ENCODE peak calls at places on chromosomes 3 and 15, in six cellular contexts. One of them, this sample, is unnamed.
A peak's percentile ranks its signal among the peaks of the same experiment; 100 is the strongest.

GRCh38 chr15:31216210-31216911 is 110.3 kb upstream of the KLF13 start:
- DNase-seq in NCI-H748 treated with DMSO at 0.1 percent for 48 hours: peak; percentile 37
- DNase-seq in RWPE1: peak; percentile 83
- DNase-seq in T1000: no peak
- DNase-seq in heart right ventricle: peak; percentile 90
- DNase-seq in foreskin fibroblast: peak; percentile 57
- DNase-seq in this sample: peak; percentile 52

GRCh38 chr15:27235689-27236088 is 264.7 kb downstream of the GABRG3 start:
- DNase-seq in NCI-H748 treated with DMSO at 0.1 percent for 48 hours: no peak
- DNase-seq in foreskin fibroblast: peak; percentile 7
- DNase-seq in RWPE1: no peak
- DNase-seq in T1000: no peak
- DNase-seq in heart right ventricle: no peak
- DNase-seq in this sample: no peak

GRCh38 chr15:85692873-85693272 is 101.9 kb downstream of the KLHL25 start:
- DNase-seq in heart right ventricle: no peak
- DNase-seq in T1000: no peak
- DNase-seq in foreskin fibroblast: no peak
- DNase-seq in RWPE1: no peak
- DNase-seq in NCI-H748 treated with DMSO at 0.1 percent for 48 hours: no peak
- DNase-seq in this sample: no peak

GRCh38 chr15:75921732-75922703 is 18.3 kb downstream of the FBXO22 start:
- DNase-seq in foreskin fibroblast: peak; percentile 79
- DNase-seq in heart right ventricle: peak; percentile 32
- DNase-seq in NCI-H748 treated with DMSO at 0.1 percent for 48 hours: no peak
- DNase-seq in T1000: no peak
- DNase-seq in RWPE1: peak; percentile 84
- DNase-seq in this sample: no peak

GRCh38 chr3:35064761-35065160 is 574.6 kb upstream of the ARPP21 start:
- DNase-seq in foreskin fibroblast: no peak
- DNase-seq in RWPE1: no peak
- DNase-seq in T1000: no peak
- DNase-seq in heart right ventricle: no peak
- DNase-seq in NCI-H748 treated with DMSO at 0.1 percent for 48 hours: no peak
- DNase-seq in this sample: no peak

GRCh38 chr3:71464613-71465012 is 118.9 kb downstream of the FOXP1 start:
- DNase-seq in RWPE1: no peak
- DNase-seq in NCI-H748 treated with DMSO at 0.1 percent for 48 hours: no peak
- DNase-seq in heart right ventricle: no peak
- DNase-seq in foreskin fibroblast: no peak
- DNase-seq in T1000: no peak
- DNase-seq in this sample: no peak

GRCh38 chr3:134197681-134198261 is 52.9 kb downstream of the RYK start:
- DNase-seq in RWPE1: peak; percentile 68
- DNase-seq in NCI-H748 treated with DMSO at 0.1 percent for 48 hours: peak; percentile 8
- DNase-seq in T1000: no peak
- DNase-seq in heart right ventricle: peak; percentile 35
- DNase-seq in foreskin fibroblast: peak; percentile 58
- DNase-seq in this sample: peak; percentile 35

GRCh38 chr3:128545120-128545752 is 52.2 kb upstream of the GATA2 start:
- DNase-seq in NCI-H748 treated with DMSO at 0.1 percent for 48 hours: no peak
- DNase-seq in heart right ventricle: no peak
- DNase-seq in T1000: no peak
- DNase-seq in RWPE1: no peak
- DNase-seq in foreskin fibroblast: no peak
- DNase-seq in this sample: no peak

GRCh38 chr3:143628971-143629370 is 219.3 kb downstream of the SLC9A9 start:
- DNase-seq in foreskin fibroblast: peak; percentile 9
- DNase-seq in RWPE1: no peak
- DNase-seq in heart right ventricle: no peak
- DNase-seq in T1000: no peak
- DNase-seq in NCI-H748 treated with DMSO at 0.1 percent for 48 hours: no peak
- DNase-seq in this sample: no peak

GRCh38 chr3:116815831-116816588 is 106.4 kb downstream of the TUSC7 start:
- DNase-seq in foreskin fibroblast: peak; percentile 24
- DNase-seq in RWPE1: no peak
- DNase-seq in T1000: no peak
- DNase-seq in heart right ventricle: no peak
- DNase-seq in NCI-H748 treated with DMSO at 0.1 percent for 48 hours: no peak
- DNase-seq in this sample: no peak

GRCh38 chr3:150255416-150255815 is 152.7 kb upstream of the TSC22D2 start:
- DNase-seq in T1000: no peak
- DNase-seq in heart right ventricle: peak; percentile 71
- DNase-seq in RWPE1: no peak
- DNase-seq in foreskin fibroblast: no peak
- DNase-seq in NCI-H748 treated with DMSO at 0.1 percent for 48 hours: no peak
- DNase-seq in this sample: peak; percentile 80

GRCh38 chr15:86653344-86654192 is 573.9 kb downstream of the AGBL1 start:
- DNase-seq in RWPE1: no peak
- DNase-seq in T1000: no peak
- DNase-seq in foreskin fibroblast: no peak
- DNase-seq in heart right ventricle: no peak
- DNase-seq in NCI-H748 treated with DMSO at 0.1 percent for 48 hours: no peak
- DNase-seq in this sample: no peak

GRCh38 chr15:27086146-27086545 is 115.2 kb downstream of the GABRG3 start:
- DNase-seq in RWPE1: no peak
- DNase-seq in foreskin fibroblast: no peak
- DNase-seq in T1000: no peak
- DNase-seq in NCI-H748 treated with DMSO at 0.1 percent for 48 hours: no peak
- DNase-seq in heart right ventricle: no peak
- DNase-seq in this sample: no peak

GRCh38 chr3:126551066-126551838 is 7.5 kb downstream of the C3orf22 start:
- DNase-seq in RWPE1: no peak
- DNase-seq in foreskin fibroblast: no peak
- DNase-seq in heart right ventricle: no peak
- DNase-seq in NCI-H748 treated with DMSO at 0.1 percent for 48 hours: no peak
- DNase-seq in T1000: no peak
- DNase-seq in this sample: no peak

GRCh38 chr15:80093854-80094418 is 34.5 kb downstream of the ZFAND6 start:
- DNase-seq in RWPE1: peak; percentile 50
- DNase-seq in foreskin fibroblast: no peak
- DNase-seq in heart right ventricle: peak; percentile 38
- DNase-seq in T1000: no peak
- DNase-seq in NCI-H748 treated with DMSO at 0.1 percent for 48 hours: no peak
- DNase-seq in this sample: no peak

GRCh38 chr3:99699841-99700240 is 61.4 kb downstream of the COL8A1 start:
- DNase-seq in RWPE1: no peak
- DNase-seq in foreskin fibroblast: peak; percentile 59
- DNase-seq in T1000: no peak
- DNase-seq in NCI-H748 treated with DMSO at 0.1 percent for 48 hours: no peak
- DNase-seq in heart right ventricle: no peak
- DNase-seq in this sample: no peak

GRCh38 chr3:52742418-52743041 is 28.2 kb downstream of the NEK4 start:
- DNase-seq in T1000: no peak
- DNase-seq in NCI-H748 treated with DMSO at 0.1 percent for 48 hours: no peak
- DNase-seq in RWPE1: peak; percentile 22
- DNase-seq in heart right ventricle: no peak
- DNase-seq in foreskin fibroblast: no peak
- DNase-seq in this sample: no peak

GRCh38 chr15:52295421-52295991 is at the start of gene MYO5C:
- DNase-seq in NCI-H748 treated with DMSO at 0.1 percent for 48 hours: peak; percentile 45
- DNase-seq in T1000: no peak
- DNase-seq in heart right ventricle: peak; percentile 80
- DNase-seq in foreskin fibroblast: no peak
- DNase-seq in RWPE1: peak; percentile 89
- DNase-seq in this sample: peak; percentile 85

GRCh38 chr15:31434418-31435255 is 108.0 kb downstream of the KLF13 start:
- DNase-seq in foreskin fibroblast: peak; percentile 86
- DNase-seq in RWPE1: peak; percentile 51
- DNase-seq in NCI-H748 treated with DMSO at 0.1 percent for 48 hours: no peak
- DNase-seq in heart right ventricle: peak; percentile 49
- DNase-seq in T1000: no peak
- DNase-seq in this sample: no peak

GRCh38 chr3:22121068-22121706 is 370.2 kb upstream of the ZNF385D start:
- DNase-seq in heart right ventricle: no peak
- DNase-seq in foreskin fibroblast: no peak
- DNase-seq in NCI-H748 treated with DMSO at 0.1 percent for 48 hours: no peak
- DNase-seq in T1000: no peak
- DNase-seq in RWPE1: no peak
- DNase-seq in this sample: no peak

GRCh38 chr15:89820651-89821611 is 6.3 kb upstream of the ANPEP start:
- DNase-seq in RWPE1: peak; percentile 66
- DNase-seq in T1000: peak; percentile 58
- DNase-seq in heart right ventricle: no peak
- DNase-seq in NCI-H748 treated with DMSO at 0.1 percent for 48 hours: no peak
- DNase-seq in foreskin fibroblast: peak; percentile 95
- DNase-seq in this sample: no peak

GRCh38 chr3:171376125-171376947 is 83.9 kb downstream of the TNIK start:
- DNase-seq in NCI-H748 treated with DMSO at 0.1 percent for 48 hours: no peak
- DNase-seq in T1000: no peak
- DNase-seq in foreskin fibroblast: peak; percentile 49
- DNase-seq in heart right ventricle: no peak
- DNase-seq in RWPE1: no peak
- DNase-seq in this sample: no peak

GRCh38 chr3:15271785-15272381 is 60.5 kb downstream of the SH3BP5 start:
- DNase-seq in T1000: no peak
- DNase-seq in heart right ventricle: peak; percentile 44
- DNase-seq in NCI-H748 treated with DMSO at 0.1 percent for 48 hours: no peak
- DNase-seq in RWPE1: no peak
- DNase-seq in foreskin fibroblast: no peak
- DNase-seq in this sample: no peak

GRCh38 chr3:107752202-107752990 is 229.6 kb downstream of the BBX start:
- DNase-seq in heart right ventricle: no peak
- DNase-seq in RWPE1: peak; percentile 4
- DNase-seq in NCI-H748 treated with DMSO at 0.1 percent for 48 hours: peak; percentile 95
- DNase-seq in T1000: no peak
- DNase-seq in foreskin fibroblast: peak; percentile 8
- DNase-seq in this sample: peak; percentile 52

GRCh38 chr3:179027326-179027900 is 44.2 kb downstream of the ZMAT3 start:
- DNase-seq in NCI-H748 treated with DMSO at 0.1 percent for 48 hours: no peak
- DNase-seq in T1000: peak; percentile 2
- DNase-seq in heart right ventricle: no peak
- DNase-seq in foreskin fibroblast: peak; percentile 10
- DNase-seq in RWPE1: no peak
- DNase-seq in this sample: no peak

GRCh38 chr15:39682366-39682765 is 100.3 kb downstream of the FSIP1 start:
- DNase-seq in T1000: no peak
- DNase-seq in foreskin fibroblast: no peak
- DNase-seq in heart right ventricle: no peak
- DNase-seq in NCI-H748 treated with DMSO at 0.1 percent for 48 hours: no peak
- DNase-seq in RWPE1: no peak
- DNase-seq in this sample: no peak

GRCh38 chr3:180102604-180103003 is 65.9 kb upstream of the PEX5L start:
- DNase-seq in RWPE1: no peak
- DNase-seq in T1000: no peak
- DNase-seq in heart right ventricle: no peak
- DNase-seq in NCI-H748 treated with DMSO at 0.1 percent for 48 hours: no peak
- DNase-seq in foreskin fibroblast: no peak
- DNase-seq in this sample: no peak

GRCh38 chr3:191148131-191148530 is 50.9 kb upstream of the OSTN start:
- DNase-seq in T1000: no peak
- DNase-seq in heart right ventricle: no peak
- DNase-seq in NCI-H748 treated with DMSO at 0.1 percent for 48 hours: no peak
- DNase-seq in foreskin fibroblast: no peak
- DNase-seq in RWPE1: no peak
- DNase-seq in this sample: no peak

GRCh38 chr15:44081223-44082013 is 113.7 kb downstream of the FRMD5 start:
- DNase-seq in foreskin fibroblast: peak; percentile 38
- DNase-seq in RWPE1: no peak
- DNase-seq in T1000: no peak
- DNase-seq in NCI-H748 treated with DMSO at 0.1 percent for 48 hours: no peak
- DNase-seq in heart right ventricle: no peak
- DNase-seq in this sample: no peak

GRCh38 chr3:175861916-175862315 is 1002.8 kb downstream of the NAALADL2 start:
- DNase-seq in T1000: no peak
- DNase-seq in heart right ventricle: no peak
- DNase-seq in foreskin fibroblast: no peak
- DNase-seq in RWPE1: no peak
- DNase-seq in NCI-H748 treated with DMSO at 0.1 percent for 48 hours: no peak
- DNase-seq in this sample: no peak

GRCh38 chr15:90864507-90864906 is 3.9 kb upstream of the FURIN start:
- DNase-seq in NCI-H748 treated with DMSO at 0.1 percent for 48 hours: no peak
- DNase-seq in RWPE1: no peak
- DNase-seq in heart right ventricle: no peak
- DNase-seq in T1000: no peak
- DNase-seq in foreskin fibroblast: no peak
- DNase-seq in this sample: no peak

GRCh38 chr3:97910931-97911351 is 61.3 kb downstream of the RIOX2 start:
- DNase-seq in NCI-H748 treated with DMSO at 0.1 percent for 48 hours: no peak
- DNase-seq in RWPE1: no peak
- DNase-seq in T1000: no peak
- DNase-seq in heart right ventricle: no peak
- DNase-seq in foreskin fibroblast: no peak
- DNase-seq in this sample: no peak

GRCh38 chr3:166199491-166199890 is 362.3 kb upstream of the BCHE start:
- DNase-seq in foreskin fibroblast: no peak
- DNase-seq in NCI-H748 treated with DMSO at 0.1 percent for 48 hours: no peak
- DNase-seq in heart right ventricle: no peak
- DNase-seq in RWPE1: no peak
- DNase-seq in T1000: no peak
- DNase-seq in this sample: no peak

GRCh38 chr3:25350741-25351140 is 77.3 kb upstream of the RARB start:
- DNase-seq in heart right ventricle: no peak
- DNase-seq in foreskin fibroblast: no peak
- DNase-seq in NCI-H748 treated with DMSO at 0.1 percent for 48 hours: no peak
- DNase-seq in T1000: no peak
- DNase-seq in RWPE1: no peak
- DNase-seq in this sample: no peak

GRCh38 chr3:94115482-94115881 is 52.6 kb downstream of the NSUN3 start:
- DNase-seq in foreskin fibroblast: peak; percentile 18
- DNase-seq in heart right ventricle: no peak
- DNase-seq in T1000: no peak
- DNase-seq in RWPE1: peak; percentile 26
- DNase-seq in NCI-H748 treated with DMSO at 0.1 percent for 48 hours: peak; percentile 2
- DNase-seq in this sample: peak; percentile 16

GRCh38 chr3:184145120-184145524 is 10.0 kb downstream of the EIF2B5 start:
- DNase-seq in T1000: peak; percentile 18
- DNase-seq in NCI-H748 treated with DMSO at 0.1 percent for 48 hours: no peak
- DNase-seq in RWPE1: peak; percentile 82
- DNase-seq in heart right ventricle: peak; percentile 49
- DNase-seq in foreskin fibroblast: peak; percentile 47
- DNase-seq in this sample: peak; percentile 64

GRCh38 chr3:161081675-161082462 is 23.3 kb downstream of the B3GALNT1 start:
- DNase-seq in foreskin fibroblast: no peak
- DNase-seq in RWPE1: no peak
- DNase-seq in NCI-H748 treated with DMSO at 0.1 percent for 48 hours: no peak
- DNase-seq in heart right ventricle: no peak
- DNase-seq in T1000: no peak
- DNase-seq in this sample: no peak

GRCh38 chr15:83208357-83208661 is 686 bp upstream of the HDGFL3 start:
- DNase-seq in RWPE1: no peak
- DNase-seq in T1000: no peak
- DNase-seq in heart right ventricle: no peak
- DNase-seq in NCI-H748 treated with DMSO at 0.1 percent for 48 hours: no peak
- DNase-seq in foreskin fibroblast: peak; percentile 6
- DNase-seq in this sample: no peak

GRCh38 chr3:152595975-152596832 is 238.7 kb upstream of the P2RY1 start:
- DNase-seq in T1000: no peak
- DNase-seq in RWPE1: no peak
- DNase-seq in foreskin fibroblast: peak; percentile 89
- DNase-seq in NCI-H748 treated with DMSO at 0.1 percent for 48 hours: no peak
- DNase-seq in heart right ventricle: peak; percentile 71
- DNase-seq in this sample: no peak

This sample was measured in NCI-H1105.